ENCODE peak calls at places on chromosomes 12 and 14, in six cellular contexts. U is GM10248, H is progenitor cell of endocrine pancreas, A is nephron progenitor cell, V is lower leg skin, S is upper lobe of right lung. R is an unnamed sample.

GRCh38 chr12:34394211-34395055 is 372.1 kb downstream of the ALG10 start:
- DNase-seq in U (peak), H (peak), A (no peak), S (peak), V (peak), R (peak)

GRCh38 chr14:50311337-50311973 is 574 bp downstream of the L2HGDH start:
- DNase-seq in U (no peak), H (no peak), V (no peak), S (no peak), A (peak), R (no peak)

GRCh38 chr12:31007153-31007495 is 66.5 kb upstream of the DDX11 start:
- DNase-seq in S (no peak), A (no peak), V (peak), H (no peak), U (no peak), R (no peak)

GRCh38 chr12:93895096-93895460 is 217.9 kb downstream of the CRADD start:
- DNase-seq in A (no peak), S (no peak), U (no peak), V (no peak), H (no peak), R (no peak)

GRCh38 chr14:72178517-72178916 is 246.3 kb downstream of the RGS6 start:
- DNase-seq in H (no peak), V (no peak), U (no peak), A (no peak), S (no peak), R (no peak)

GRCh38 chr12:42854208-42854607 is 264.7 kb upstream of the PRICKLE1 start:
- DNase-seq in H (no peak), A (no peak), S (no peak), U (no peak), V (no peak), R (no peak)

GRCh38 chr12:96422192-96422591 is 22.0 kb upstream of the CDK17 start:
- DNase-seq in H (no peak), A (no peak), U (no peak), S (no peak), V (no peak), R (no peak)

GRCh38 chr12:108768591-108769500 is 37.5 kb upstream of the CORO1C start:
- DNase-seq in S (peak), H (peak), A (peak), V (peak), U (peak), R (no peak)

GRCh38 chr14:68377459-68377858 is 415.4 kb downstream of the ZFP36L1 start:
- DNase-seq in S (no peak), A (no peak), U (no peak), H (no peak), V (peak), R (no peak)

GRCh38 chr14:39395555-39396254 is 36.5 kb downstream of the FBXO33 start:
- DNase-seq in S (no peak), A (no peak), V (no peak), U (no peak), H (no peak), R (no peak)

GRCh38 chr14:24232645-24233537 is at the start of gene GMPR2:
- DNase-seq in A (no peak), S (no peak), U (peak), H (no peak), V (no peak), R (no peak)

GRCh38 chr14:90091393-90091792 is 29.6 kb downstream of the KCNK13 start:
- DNase-seq in H (no peak), S (no peak), A (no peak), V (no peak), U (no peak), R (no peak)

GRCh38 chr12:127280393-127281275 is 986.3 kb upstream of the TMEM132C start:
- DNase-seq in S (peak), V (peak), H (peak), A (peak), U (peak), R (peak)

GRCh38 chr14:69043598-69044267 is 64.6 kb upstream of the ACTN1 start:
- DNase-seq in S (no peak), V (no peak), H (no peak), U (no peak), A (no peak), R (no peak)

GRCh38 chr12:80162177-80162576 is 62.8 kb downstream of the OTOGL start:
- DNase-seq in V (no peak), U (no peak), H (no peak), A (no peak), S (no peak), R (no peak)

GRCh38 chr12:131606218-131606899 is 104.5 kb upstream of the SFSWAP start:
- DNase-seq in U (no peak), V (no peak), H (no peak), A (no peak), S (no peak), R (no peak)

GRCh38 chr14:61609885-61610284 is 85.4 kb upstream of the HIF1A start:
- DNase-seq in U (no peak), A (no peak), S (no peak), V (no peak), H (no peak), R (no peak)

GRCh38 chr12:56258068-56258819 is at the start of gene ANKRD52:
- DNase-seq in V (peak), U (peak), H (peak), S (peak), A (peak), R (peak)

GRCh38 chr12:56257071-56257470 is 1.1 kb downstream of the ANKRD52 start:
- DNase-seq in S (no peak), H (no peak), V (no peak), A (no peak), U (no peak), R (no peak)

GRCh38 chr12:56258820-56259183 is 618 bp upstream of the ANKRD52 start:
- DNase-seq in U (no peak), A (no peak), S (peak), V (no peak), H (no peak), R (no peak)

GRCh38 chr12:56256326-56256960 is 1.7 kb downstream of the ANKRD52 start:
- DNase-seq in A (peak), S (no peak), H (no peak), U (no peak), V (no peak), R (no peak)

DNA sequence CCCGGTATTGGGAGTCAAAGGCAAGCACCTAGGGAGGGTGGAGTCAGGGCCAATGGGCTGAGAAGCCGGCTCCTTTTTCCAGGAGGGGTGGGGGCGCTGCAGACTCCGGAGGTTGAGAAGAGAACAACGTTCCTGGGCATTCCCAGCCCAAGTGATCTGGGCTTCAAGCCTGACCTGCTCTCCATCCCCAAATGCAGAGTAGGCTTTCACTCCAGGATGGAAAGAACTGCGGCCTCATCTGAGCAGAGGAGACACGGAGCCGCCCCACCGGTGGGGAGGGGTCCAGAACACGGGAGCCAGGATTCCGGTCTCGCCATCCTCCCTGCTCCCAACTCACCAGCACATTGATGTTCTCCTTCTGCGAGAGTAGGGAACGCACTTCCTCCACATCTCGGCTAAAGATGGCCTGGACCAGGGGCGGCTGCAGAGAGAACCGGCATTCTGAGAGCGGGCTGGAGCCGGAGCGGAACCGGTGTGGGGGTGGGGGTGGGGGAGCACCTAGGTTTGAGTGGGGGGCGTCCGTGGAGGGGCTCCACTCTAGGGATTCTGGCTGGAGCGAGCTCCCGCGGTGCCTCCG is 605 bp downstream of the ANKRD52 start:
- DNase-seq in A (peak), S (no peak), H (no peak), V (peak), U (no peak), R (no peak)
- TF ChIP-seq CTCF in A (no peak), S (no peak), H (no peak), V (no peak), U (no peak), R (no peak)

GRCh38 chr14:103854822-103855733 is 7.7 kb upstream of the PPP1R13B start:
- DNase-seq in H (peak), A (peak), S (peak), U (no peak), V (no peak), R (no peak)
- TF ChIP-seq CTCF in H (no peak), A (no peak), S (no peak), U (no peak), V (no peak), R (no peak)

DNA sequence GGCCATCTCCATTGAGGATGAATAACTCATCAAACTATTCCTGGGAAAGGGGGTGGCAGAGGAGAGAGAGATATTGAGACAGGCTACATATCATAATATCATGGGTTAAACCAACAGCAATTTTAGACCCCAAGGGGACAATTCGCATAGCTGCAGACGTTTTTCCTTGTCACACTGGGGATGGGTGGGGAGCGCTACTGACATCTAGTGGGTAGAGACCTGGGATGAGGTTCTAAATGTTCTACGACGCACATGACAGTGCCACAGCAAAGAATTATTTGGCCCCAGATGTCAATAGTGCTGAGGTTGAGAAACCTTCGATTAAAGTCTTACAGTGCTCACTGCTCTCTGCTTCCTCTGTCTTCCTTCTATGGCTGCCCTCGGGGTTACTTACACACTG is 425.6 kb downstream of the NRXN3 start:
- DNase-seq in H (no peak), U (no peak), A (peak), S (no peak), V (no peak), R (no peak)
- TF ChIP-seq CTCF in H (peak), U (peak), A (peak), S (no peak), V (no peak), R (no peak)

DNA sequence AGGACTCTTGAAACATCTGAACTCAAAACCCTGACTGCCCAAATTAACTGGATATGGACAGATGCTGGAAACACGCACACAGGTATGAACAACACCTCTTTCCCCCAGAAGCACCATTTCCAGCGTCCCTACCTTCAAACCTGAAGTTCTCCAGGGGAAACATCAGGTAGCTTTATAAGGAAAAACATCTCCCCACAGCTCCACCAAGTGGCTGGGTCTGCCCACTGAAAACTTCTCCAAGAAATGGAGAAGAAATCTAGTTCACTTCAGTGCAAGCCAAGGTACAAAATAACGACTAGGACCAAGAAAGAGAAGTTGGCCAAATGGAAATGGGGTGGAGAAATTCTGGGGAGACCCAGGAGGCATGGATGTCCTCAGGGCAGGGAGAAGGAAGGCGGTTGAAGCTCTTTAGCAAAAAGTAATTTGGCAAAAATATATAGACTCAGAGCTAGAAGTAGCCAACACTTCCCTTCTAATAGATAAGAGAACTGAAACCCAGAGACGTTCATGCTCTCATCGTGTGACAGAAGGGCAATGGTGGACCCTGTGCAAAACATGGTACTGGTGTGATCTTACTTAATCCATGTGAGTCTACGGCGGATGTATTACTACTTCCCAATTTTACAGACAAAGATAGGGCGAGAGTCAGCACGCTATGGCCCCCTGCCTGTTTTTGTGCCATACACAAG is 10.5 kb upstream of the NUAK1 start:
- DNase-seq in H (no peak), V (no peak), S (no peak), A (peak), U (no peak), R (no peak)
- TF ChIP-seq CTCF in H (peak), V (no peak), S (peak), A (peak), U (peak), R (peak)

GRCh38 chr12:16880864-16881285 is 274.9 kb upstream of the LMO3 start:
- DNase-seq in A (peak), V (no peak), S (no peak), U (no peak), H (peak), R (no peak)
- TF ChIP-seq CTCF in A (no peak), V (no peak), S (no peak), U (no peak), H (no peak), R (no peak)

GRCh38 chr12:72144553-72144952 is 127.6 kb upstream of the TRHDE start:
- DNase-seq in U (no peak), H (no peak), V (no peak), S (no peak), A (no peak), R (no peak)

GRCh38 chr12:72146495-72146894 is 125.7 kb upstream of the TRHDE start:
- DNase-seq in A (no peak), V (no peak), S (no peak), U (no peak), H (no peak), R (no peak)

GRCh38 chr12:72136792-72137191 is 135.4 kb upstream of the TRHDE start:
- DNase-seq in U (no peak), A (no peak), V (no peak), S (no peak), H (no peak), R (no peak)

GRCh38 chr12:72139411-72139810 is 132.8 kb upstream of the TRHDE start:
- DNase-seq in V (no peak), A (no peak), U (no peak), S (no peak), H (no peak), R (no peak)

GRCh38 chr12:72141381-72141780 is 130.8 kb upstream of the TRHDE start:
- DNase-seq in U (peak), H (no peak), S (no peak), V (no peak), A (no peak), R (no peak)
- TF ChIP-seq CTCF in U (no peak), H (peak), S (peak), V (no peak), A (peak), R (peak)

R was measured in mesothelial cell of epicardium.